ENCODE peak calls at places on chromosome 20, in seven cellular contexts. One of them, this sample, is unnamed.

GRCh38 chr20:34544109-34544793 is 14.3 kb upstream of the MAP1LC3A start:
- DNase-seq in HFFc6: no peak
- DNase-seq in Calu3: no peak
- DNase-seq in skeletal muscle cell: no peak
- DNase-seq in stimulated activated CD4-positive, alpha-beta T cell treated with anti-CD3 and anti-CD28 coated beads, Interleukin-12 subunit alpha, Interleukin-12 subunit beta, amount 100 ng/mL, for 24 hours: no peak
- DNase-seq in kidney: no peak
- DNase-seq in activated T-cell treated with anti-CD3 and anti-CD28 coated beads, Interleukin-2, amount 50 U/mL, for 48 hours: peak
- DNase-seq in this sample: no peak

GRCh38 chr20:59708326-59708725 is 104.0 kb downstream of the PHACTR3 start:
- DNase-seq in kidney: no peak
- DNase-seq in HFFc6: no peak
- DNase-seq in skeletal muscle cell: no peak
- DNase-seq in activated T-cell treated with anti-CD3 and anti-CD28 coated beads, Interleukin-2, amount 50 U/mL, for 48 hours: no peak
- DNase-seq in stimulated activated CD4-positive, alpha-beta T cell treated with anti-CD3 and anti-CD28 coated beads, Interleukin-12 subunit alpha, Interleukin-12 subunit beta, amount 100 ng/mL, for 24 hours: no peak
- DNase-seq in Calu3: no peak
- DNase-seq in this sample: no peak

GRCh38 chr20:57481281-57481711 is 43.6 kb downstream of the CTCFL start:
- DNase-seq in kidney: peak
- DNase-seq in HFFc6: no peak
- DNase-seq in Calu3: no peak
- DNase-seq in stimulated activated CD4-positive, alpha-beta T cell treated with anti-CD3 and anti-CD28 coated beads, Interleukin-12 subunit alpha, Interleukin-12 subunit beta, amount 100 ng/mL, for 24 hours: no peak
- DNase-seq in activated T-cell treated with anti-CD3 and anti-CD28 coated beads, Interleukin-2, amount 50 U/mL, for 48 hours: peak
- DNase-seq in skeletal muscle cell: no peak
- DNase-seq in this sample: no peak

GRCh38 chr20:25467441-25467840 is 60.0 kb downstream of the GINS1 start:
- DNase-seq in HFFc6: no peak
- DNase-seq in Calu3: no peak
- DNase-seq in stimulated activated CD4-positive, alpha-beta T cell treated with anti-CD3 and anti-CD28 coated beads, Interleukin-12 subunit alpha, Interleukin-12 subunit beta, amount 100 ng/mL, for 24 hours: no peak
- DNase-seq in skeletal muscle cell: no peak
- DNase-seq in activated T-cell treated with anti-CD3 and anti-CD28 coated beads, Interleukin-2, amount 50 U/mL, for 48 hours: no peak
- DNase-seq in kidney: no peak
- DNase-seq in this sample: no peak

GRCh38 chr20:32606107-32606506 is 21.0 kb upstream of the NOL4L start:
- DNase-seq in kidney: no peak
- DNase-seq in HFFc6: no peak
- DNase-seq in activated T-cell treated with anti-CD3 and anti-CD28 coated beads, Interleukin-2, amount 50 U/mL, for 48 hours: no peak
- DNase-seq in Calu3: no peak
- DNase-seq in stimulated activated CD4-positive, alpha-beta T cell treated with anti-CD3 and anti-CD28 coated beads, Interleukin-12 subunit alpha, Interleukin-12 subunit beta, amount 100 ng/mL, for 24 hours: no peak
- DNase-seq in skeletal muscle cell: no peak
- DNase-seq in this sample: no peak

GRCh38 chr20:61186771-61187170 is 65.3 kb upstream of the CDH4 start:
- DNase-seq in Calu3: no peak
- DNase-seq in stimulated activated CD4-positive, alpha-beta T cell treated with anti-CD3 and anti-CD28 coated beads, Interleukin-12 subunit alpha, Interleukin-12 subunit beta, amount 100 ng/mL, for 24 hours: no peak
- DNase-seq in kidney: no peak
- DNase-seq in skeletal muscle cell: no peak
- DNase-seq in HFFc6: no peak
- DNase-seq in activated T-cell treated with anti-CD3 and anti-CD28 coated beads, Interleukin-2, amount 50 U/mL, for 48 hours: no peak
- DNase-seq in this sample: no peak

GRCh38 chr20:47295921-47296426 is 60.5 kb downstream of the ZMYND8 start:
- DNase-seq in HFFc6: no peak
- DNase-seq in kidney: no peak
- DNase-seq in skeletal muscle cell: no peak
- DNase-seq in activated T-cell treated with anti-CD3 and anti-CD28 coated beads, Interleukin-2, amount 50 U/mL, for 48 hours: no peak
- DNase-seq in Calu3: no peak
- DNase-seq in stimulated activated CD4-positive, alpha-beta T cell treated with anti-CD3 and anti-CD28 coated beads, Interleukin-12 subunit alpha, Interleukin-12 subunit beta, amount 100 ng/mL, for 24 hours: no peak
- DNase-seq in this sample: peak

GRCh38 chr20:25083773-25084615 is 2.1 kb upstream of the VSX1 start:
- DNase-seq in Calu3: peak
- DNase-seq in activated T-cell treated with anti-CD3 and anti-CD28 coated beads, Interleukin-2, amount 50 U/mL, for 48 hours: peak
- DNase-seq in kidney: no peak
- DNase-seq in HFFc6: no peak
- DNase-seq in skeletal muscle cell: no peak
- DNase-seq in stimulated activated CD4-positive, alpha-beta T cell treated with anti-CD3 and anti-CD28 coated beads, Interleukin-12 subunit alpha, Interleukin-12 subunit beta, amount 100 ng/mL, for 24 hours: no peak
- DNase-seq in this sample: no peak

GRCh38 chr20:38258545-38259223 is 1.9 kb downstream of the KIAA1755 start:
- DNase-seq in Calu3: no peak
- DNase-seq in kidney: no peak
- DNase-seq in skeletal muscle cell: no peak
- DNase-seq in activated T-cell treated with anti-CD3 and anti-CD28 coated beads, Interleukin-2, amount 50 U/mL, for 48 hours: no peak
- DNase-seq in stimulated activated CD4-positive, alpha-beta T cell treated with anti-CD3 and anti-CD28 coated beads, Interleukin-12 subunit alpha, Interleukin-12 subunit beta, amount 100 ng/mL, for 24 hours: no peak
- DNase-seq in HFFc6: no peak
- DNase-seq in this sample: no peak

GRCh38 chr20:43662943-43663655 is 3.8 kb upstream of the MYBL2 start:
- DNase-seq in skeletal muscle cell: no peak
- DNase-seq in Calu3: no peak
- DNase-seq in activated T-cell treated with anti-CD3 and anti-CD28 coated beads, Interleukin-2, amount 50 U/mL, for 48 hours: no peak
- DNase-seq in stimulated activated CD4-positive, alpha-beta T cell treated with anti-CD3 and anti-CD28 coated beads, Interleukin-12 subunit alpha, Interleukin-12 subunit beta, amount 100 ng/mL, for 24 hours: no peak
- DNase-seq in HFFc6: peak
- DNase-seq in kidney: no peak
- DNase-seq in this sample: no peak

GRCh38 chr20:44967207-44967807 is 995 bp downstream of the STK4 start:
- DNase-seq in HFFc6: peak
- DNase-seq in skeletal muscle cell: no peak
- DNase-seq in stimulated activated CD4-positive, alpha-beta T cell treated with anti-CD3 and anti-CD28 coated beads, Interleukin-12 subunit alpha, Interleukin-12 subunit beta, amount 100 ng/mL, for 24 hours: no peak
- DNase-seq in Calu3: no peak
- DNase-seq in activated T-cell treated with anti-CD3 and anti-CD28 coated beads, Interleukin-2, amount 50 U/mL, for 48 hours: peak
- DNase-seq in kidney: no peak
- DNase-seq in this sample: no peak

GRCh38 chr20:25741088-25741487 is 44.4 kb upstream of the ZNF337 start:
- DNase-seq in skeletal muscle cell: no peak
- DNase-seq in stimulated activated CD4-positive, alpha-beta T cell treated with anti-CD3 and anti-CD28 coated beads, Interleukin-12 subunit alpha, Interleukin-12 subunit beta, amount 100 ng/mL, for 24 hours: no peak
- DNase-seq in kidney: no peak
- DNase-seq in Calu3: no peak
- DNase-seq in HFFc6: no peak
- DNase-seq in activated T-cell treated with anti-CD3 and anti-CD28 coated beads, Interleukin-2, amount 50 U/mL, for 48 hours: no peak
- DNase-seq in this sample: no peak

GRCh38 chr20:12152996-12153395 is 235.3 kb downstream of the BTBD3 start:
- DNase-seq in kidney: no peak
- DNase-seq in activated T-cell treated with anti-CD3 and anti-CD28 coated beads, Interleukin-2, amount 50 U/mL, for 48 hours: no peak
- DNase-seq in Calu3: peak
- DNase-seq in stimulated activated CD4-positive, alpha-beta T cell treated with anti-CD3 and anti-CD28 coated beads, Interleukin-12 subunit alpha, Interleukin-12 subunit beta, amount 100 ng/mL, for 24 hours: no peak
- DNase-seq in skeletal muscle cell: peak
- DNase-seq in HFFc6: no peak
- DNase-seq in this sample: no peak

GRCh38 chr20:58795923-58796245 is 54.8 kb downstream of the GNAS-AS1 start:
- DNase-seq in stimulated activated CD4-positive, alpha-beta T cell treated with anti-CD3 and anti-CD28 coated beads, Interleukin-12 subunit alpha, Interleukin-12 subunit beta, amount 100 ng/mL, for 24 hours: no peak
- DNase-seq in activated T-cell treated with anti-CD3 and anti-CD28 coated beads, Interleukin-2, amount 50 U/mL, for 48 hours: no peak
- DNase-seq in HFFc6: no peak
- DNase-seq in skeletal muscle cell: no peak
- DNase-seq in Calu3: no peak
- DNase-seq in kidney: no peak
- DNase-seq in this sample: no peak

GRCh38 chr20:36845288-36845969 is 30.5 kb upstream of the TLDC2 start:
- DNase-seq in kidney: peak
- DNase-seq in stimulated activated CD4-positive, alpha-beta T cell treated with anti-CD3 and anti-CD28 coated beads, Interleukin-12 subunit alpha, Interleukin-12 subunit beta, amount 100 ng/mL, for 24 hours: no peak
- DNase-seq in activated T-cell treated with anti-CD3 and anti-CD28 coated beads, Interleukin-2, amount 50 U/mL, for 48 hours: no peak
- DNase-seq in skeletal muscle cell: no peak
- DNase-seq in Calu3: no peak
- DNase-seq in HFFc6: no peak
- DNase-seq in this sample: no peak

GRCh38 chr20:43750774-43751166 is 24.0 kb upstream of the GTSF1L start:
- DNase-seq in HFFc6: no peak
- DNase-seq in kidney: no peak
- DNase-seq in activated T-cell treated with anti-CD3 and anti-CD28 coated beads, Interleukin-2, amount 50 U/mL, for 48 hours: no peak
- DNase-seq in Calu3: no peak
- DNase-seq in stimulated activated CD4-positive, alpha-beta T cell treated with anti-CD3 and anti-CD28 coated beads, Interleukin-12 subunit alpha, Interleukin-12 subunit beta, amount 100 ng/mL, for 24 hours: no peak
- DNase-seq in skeletal muscle cell: no peak
- DNase-seq in this sample: no peak

GRCh38 chr20:13286600-13286999 is 65.5 kb downstream of the ISM1 start:
- DNase-seq in Calu3: no peak
- DNase-seq in stimulated activated CD4-positive, alpha-beta T cell treated with anti-CD3 and anti-CD28 coated beads, Interleukin-12 subunit alpha, Interleukin-12 subunit beta, amount 100 ng/mL, for 24 hours: no peak
- DNase-seq in skeletal muscle cell: no peak
- DNase-seq in activated T-cell treated with anti-CD3 and anti-CD28 coated beads, Interleukin-2, amount 50 U/mL, for 48 hours: no peak
- DNase-seq in kidney: no peak
- DNase-seq in HFFc6: no peak
- DNase-seq in this sample: peak

GRCh38 chr20:2700913-2701620 is 8.5 kb downstream of the EBF4 start:
- DNase-seq in activated T-cell treated with anti-CD3 and anti-CD28 coated beads, Interleukin-2, amount 50 U/mL, for 48 hours: peak
- DNase-seq in Calu3: no peak
- DNase-seq in HFFc6: no peak
- DNase-seq in skeletal muscle cell: no peak
- DNase-seq in stimulated activated CD4-positive, alpha-beta T cell treated with anti-CD3 and anti-CD28 coated beads, Interleukin-12 subunit alpha, Interleukin-12 subunit beta, amount 100 ng/mL, for 24 hours: no peak
- DNase-seq in kidney: no peak
- DNase-seq in this sample: no peak

GRCh38 chr20:7967199-7967844 is 27.1 kb upstream of the HAO1 start:
- DNase-seq in skeletal muscle cell: no peak
- DNase-seq in HFFc6: peak
- DNase-seq in Calu3: no peak
- DNase-seq in activated T-cell treated with anti-CD3 and anti-CD28 coated beads, Interleukin-2, amount 50 U/mL, for 48 hours: no peak
- DNase-seq in stimulated activated CD4-positive, alpha-beta T cell treated with anti-CD3 and anti-CD28 coated beads, Interleukin-12 subunit alpha, Interleukin-12 subunit beta, amount 100 ng/mL, for 24 hours: no peak
- DNase-seq in kidney: no peak
- DNase-seq in this sample: no peak

GRCh38 chr20:60206259-60206658 is 248.0 kb downstream of the CDH26 start:
- DNase-seq in stimulated activated CD4-positive, alpha-beta T cell treated with anti-CD3 and anti-CD28 coated beads, Interleukin-12 subunit alpha, Interleukin-12 subunit beta, amount 100 ng/mL, for 24 hours: no peak
- DNase-seq in skeletal muscle cell: no peak
- DNase-seq in Calu3: peak
- DNase-seq in kidney: no peak
- DNase-seq in activated T-cell treated with anti-CD3 and anti-CD28 coated beads, Interleukin-2, amount 50 U/mL, for 48 hours: no peak
- DNase-seq in HFFc6: peak
- DNase-seq in this sample: peak